ENCODE peak calls at places on chromosome 2, in eight cellular contexts. One of them, this sample, is unnamed.

GRCh38 chr2:235542728-235543125 is 48.9 kb downstream of the AGAP1 start:
- DNase-seq in astrocyte: no peak
- DNase-seq in neural progenitor cell: no peak
- DNase-seq in GM23248: no peak
- DNase-seq in mesendoderm: peak; percentile 82
- DNase-seq in keratinocyte: no peak
- DNase-seq in SK-N-SH: no peak
- DNase-seq in PC-9: peak; percentile 89
- DNase-seq in this sample: no peak

GRCh38 chr2:177628817-177629216 is 236.2 kb downstream of the AGPS start:
- DNase-seq in PC-9: no peak
- DNase-seq in GM23248: no peak
- DNase-seq in neural progenitor cell: no peak
- DNase-seq in astrocyte: no peak
- DNase-seq in keratinocyte: no peak
- DNase-seq in SK-N-SH: no peak
- DNase-seq in mesendoderm: no peak
- DNase-seq in this sample: no peak

GRCh38 chr2:33378551-33379220 is 97.8 kb upstream of the RASGRP3 start:
- DNase-seq in SK-N-SH: no peak
- DNase-seq in astrocyte: peak; percentile 36
- DNase-seq in PC-9: no peak
- DNase-seq in GM23248: peak; percentile 52
- DNase-seq in neural progenitor cell: peak; percentile 70
- DNase-seq in mesendoderm: no peak
- DNase-seq in keratinocyte: no peak
- DNase-seq in this sample: no peak

GRCh38 chr2:232385660-232386489 is 7.3 kb downstream of the ALPP start:
- DNase-seq in keratinocyte: no peak
- DNase-seq in mesendoderm: peak; percentile 83
- DNase-seq in GM23248: peak; percentile 76
- DNase-seq in astrocyte: peak; percentile 95
- DNase-seq in neural progenitor cell: peak; percentile 22
- DNase-seq in SK-N-SH: no peak
- DNase-seq in PC-9: peak; percentile 83
- DNase-seq in this sample: no peak

GRCh38 chr2:199747427-199747826 is 103.6 kb downstream of the FTCDNL1 start:
- DNase-seq in PC-9: no peak
- DNase-seq in astrocyte: no peak
- DNase-seq in neural progenitor cell: no peak
- DNase-seq in keratinocyte: no peak
- DNase-seq in mesendoderm: no peak
- DNase-seq in SK-N-SH: no peak
- DNase-seq in GM23248: no peak
- DNase-seq in this sample: no peak

GRCh38 chr2:177030391-177031000 is 182.1 kb upstream of the HNRNPA3 start:
- DNase-seq in astrocyte: no peak
- DNase-seq in keratinocyte: no peak
- DNase-seq in neural progenitor cell: peak; percentile 38
- DNase-seq in SK-N-SH: peak; percentile 57
- DNase-seq in PC-9: no peak
- DNase-seq in GM23248: no peak
- DNase-seq in mesendoderm: no peak
- DNase-seq in this sample: no peak

GRCh38 chr2:152468832-152469692 is 134.1 kb downstream of the FMNL2 start:
- DNase-seq in astrocyte: peak; percentile 47
- DNase-seq in mesendoderm: peak; percentile 68
- DNase-seq in neural progenitor cell: no peak
- DNase-seq in keratinocyte: no peak
- DNase-seq in PC-9: no peak
- DNase-seq in SK-N-SH: no peak
- DNase-seq in GM23248: no peak
- DNase-seq in this sample: no peak

GRCh38 chr2:75321558-75321957 is 122.2 kb upstream of the TACR1 start:
- DNase-seq in neural progenitor cell: peak; percentile 51
- DNase-seq in mesendoderm: no peak
- DNase-seq in GM23248: no peak
- DNase-seq in PC-9: no peak
- DNase-seq in SK-N-SH: peak; percentile 5
- DNase-seq in keratinocyte: no peak
- DNase-seq in astrocyte: no peak
- DNase-seq in this sample: no peak

GRCh38 chr2:176491172-176491904 is 222.1 kb downstream of the MTX2 start:
- DNase-seq in keratinocyte: peak; percentile 98
- DNase-seq in astrocyte: peak; percentile 100
- DNase-seq in neural progenitor cell: no peak
- DNase-seq in SK-N-SH: peak; percentile 29
- DNase-seq in PC-9: peak; percentile 78
- DNase-seq in mesendoderm: peak; percentile 4
- DNase-seq in GM23248: peak; percentile 98
- DNase-seq in this sample: peak; percentile 5

GRCh38 chr2:201126308-201127127 is 10.6 kb downstream of the CFLAR start:
- DNase-seq in GM23248: peak; percentile 48
- DNase-seq in SK-N-SH: no peak
- DNase-seq in astrocyte: peak; percentile 59
- DNase-seq in PC-9: no peak
- DNase-seq in keratinocyte: no peak
- DNase-seq in neural progenitor cell: no peak
- DNase-seq in mesendoderm: peak; percentile 95
- DNase-seq in this sample: peak; percentile 23
- H3K4me3 ChIP-seq in GM23248: peak overlapping the region; percentile 58
- H3K4me3 ChIP-seq in SK-N-SH: no peak overlapping the region
- H3K4me3 ChIP-seq in astrocyte: peak overlapping the region; percentile 3
- H3K4me3 ChIP-seq in PC-9: no peak overlapping the region
- H3K4me3 ChIP-seq in keratinocyte: no peak overlapping the region
- H3K4me3 ChIP-seq in neural progenitor cell: no peak overlapping the region
- H3K4me3 ChIP-seq in mesendoderm: no peak overlapping the region
- H3K4me3 ChIP-seq in this sample: peak overlapping the region; percentile 51

GRCh38 chr2:218216674-218217365 is at the start of gene ARPC2:
- DNase-seq in GM23248: peak; percentile 99
- DNase-seq in mesendoderm: peak; percentile 92
- DNase-seq in keratinocyte: no peak
- DNase-seq in astrocyte: peak; percentile 90
- DNase-seq in PC-9: peak; percentile 91
- DNase-seq in neural progenitor cell: peak; percentile 94
- DNase-seq in SK-N-SH: peak; percentile 97
- DNase-seq in this sample: peak; percentile 97
- H3K79me2 ChIP-seq in GM23248: peaks cover 58% of the 10 kb centered on the region
- H3K79me2 ChIP-seq in mesendoderm: peaks cover 46% of the 10 kb centered on the region
- H3K79me2 ChIP-seq in keratinocyte: peaks cover 46% of the 10 kb centered on the region
- H3K79me2 ChIP-seq in astrocyte: peaks cover 56% of the 10 kb centered on the region
- H3K79me2 ChIP-seq in PC-9: peaks cover 54% of the 10 kb centered on the region
- H3K79me2 ChIP-seq in neural progenitor cell: peaks cover 48% of the 10 kb centered on the region
- H3K79me2 ChIP-seq in SK-N-SH: peaks cover 53% of the 10 kb centered on the region
- H3K79me2 ChIP-seq in this sample: peaks cover 51% of the 10 kb centered on the region

DNA sequence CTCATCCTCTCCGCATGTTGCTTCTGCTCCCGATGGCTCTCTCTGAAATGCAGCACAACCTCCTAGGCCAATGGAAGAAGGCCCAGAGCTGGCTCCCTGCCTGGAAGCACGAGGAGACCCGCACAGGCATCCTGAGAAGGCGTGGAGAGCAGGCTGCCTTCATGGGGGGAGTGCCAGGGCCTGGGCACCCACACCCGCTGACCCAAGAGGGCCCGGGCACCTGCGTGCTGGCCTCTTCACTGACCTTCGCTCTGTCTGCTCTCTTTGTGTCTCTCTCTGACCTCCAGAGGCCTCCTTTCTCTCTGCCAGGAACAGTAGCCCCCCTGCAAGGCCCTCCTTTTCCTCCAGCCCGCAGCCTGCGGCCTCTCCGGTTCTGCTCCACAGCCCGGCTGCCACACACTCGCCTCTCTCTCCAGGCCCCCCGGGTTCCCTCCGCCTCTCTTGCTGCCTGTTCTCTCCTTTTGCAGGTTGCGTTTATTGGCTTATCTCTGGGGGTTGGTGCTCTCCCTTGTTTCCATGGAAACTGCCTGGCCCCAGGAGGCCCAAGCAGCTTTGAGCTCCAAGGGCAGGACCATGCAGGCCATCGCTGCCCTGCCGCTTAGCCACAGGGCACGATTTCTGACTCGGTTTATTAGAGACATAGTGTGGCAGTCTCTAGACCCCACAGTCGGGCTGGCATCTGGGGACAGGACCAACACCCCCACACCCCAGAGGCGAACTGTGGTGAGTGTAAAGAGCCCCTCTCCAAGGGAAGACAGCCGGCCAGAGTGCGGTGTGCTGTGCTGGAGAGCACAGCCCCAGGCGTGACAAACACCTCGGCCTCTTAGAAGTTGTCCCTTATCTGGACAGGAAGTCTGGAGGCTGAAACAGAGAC is 1.7 kb downstream of the MZT2B start:
- DNase-seq in neural progenitor cell: peak; percentile 60
- DNase-seq in mesendoderm: peak; percentile 73
- DNase-seq in GM23248: peak; percentile 6
- DNase-seq in keratinocyte: no peak
- DNase-seq in SK-N-SH: peak; percentile 76
- DNase-seq in PC-9: no peak
- DNase-seq in astrocyte: peak; percentile 26
- DNase-seq in this sample: no peak
- H3K4me3 ChIP-seq in neural progenitor cell: peak overlapping the region; percentile 93
- H3K4me3 ChIP-seq in mesendoderm: no peak overlapping the region
- H3K4me3 ChIP-seq in GM23248: peak overlapping the region; percentile 85
- H3K4me3 ChIP-seq in keratinocyte: peak overlapping the region; percentile 69
- H3K4me3 ChIP-seq in SK-N-SH: peak overlapping the region; percentile 95
- H3K4me3 ChIP-seq in PC-9: peak overlapping the region; percentile 63
- H3K4me3 ChIP-seq in astrocyte: peak overlapping the region; percentile 67
- H3K4me3 ChIP-seq in this sample: peak overlapping the region; percentile 96

GRCh38 chr2:101710036-101710689 is 12.7 kb downstream of the MAP4K4 start:
- DNase-seq in PC-9: no peak
- DNase-seq in GM23248: no peak
- DNase-seq in mesendoderm: no peak
- DNase-seq in SK-N-SH: no peak
- DNase-seq in keratinocyte: no peak
- DNase-seq in neural progenitor cell: no peak
- DNase-seq in astrocyte: no peak
- DNase-seq in this sample: no peak
- H3K79me2 ChIP-seq in PC-9: peaks cover 100% of the 10 kb centered on the region
- H3K79me2 ChIP-seq in GM23248: peaks cover 100% of the 10 kb centered on the region
- H3K79me2 ChIP-seq in mesendoderm: peaks cover 67% of the 10 kb centered on the region
- H3K79me2 ChIP-seq in SK-N-SH: peaks cover 100% of the 10 kb centered on the region
- H3K79me2 ChIP-seq in keratinocyte: peaks cover 100% of the 10 kb centered on the region
- H3K79me2 ChIP-seq in neural progenitor cell: peaks cover 100% of the 10 kb centered on the region
- H3K79me2 ChIP-seq in astrocyte: peaks cover 100% of the 10 kb centered on the region
- H3K79me2 ChIP-seq in this sample: peaks cover 100% of the 10 kb centered on the region